ENCODE peak calls at places on chromosomes 11 and 22, in five cellular contexts. One of them, this sample, is unnamed.
A peak's percentile ranks its signal among the peaks of the same experiment; 100 is the strongest.

GRCh38 chr22:43446037-43446803 is 34.4 kb downstream of the MPPED1 start:
- DNase-seq in fibroblast of the aortic adventitia: no peak
- DNase-seq in transverse colon: no peak
- DNase-seq in AG09309: no peak
- DNase-seq in NB4: no peak
- DNase-seq in this sample: no peak

GRCh38 chr22:47625531-47626427 is 863.3 kb downstream of the TBC1D22A start:
- DNase-seq in fibroblast of the aortic adventitia: no peak
- DNase-seq in transverse colon: no peak
- DNase-seq in AG09309: no peak
- DNase-seq in NB4: no peak
- DNase-seq in this sample: no peak

GRCh38 chr11:67032830-67033555 is 10.1 kb downstream of the SYT12 start:
- DNase-seq in fibroblast of the aortic adventitia: peak; percentile 91
- DNase-seq in transverse colon: no peak
- DNase-seq in AG09309: peak; percentile 78
- DNase-seq in NB4: peak; percentile 55
- DNase-seq in this sample: peak; percentile 71

GRCh38 chr22:32181043-32181442 is 21.9 kb upstream of the C22orf42 start:
- DNase-seq in fibroblast of the aortic adventitia: no peak
- DNase-seq in transverse colon: no peak
- DNase-seq in AG09309: no peak
- DNase-seq in NB4: no peak
- DNase-seq in this sample: no peak

GRCh38 chr11:61028135-61028729 is 56.8 kb downstream of the CD6 start:
- DNase-seq in fibroblast of the aortic adventitia: no peak
- DNase-seq in transverse colon: peak; percentile 21
- DNase-seq in AG09309: no peak
- DNase-seq in NB4: no peak
- DNase-seq in this sample: peak; percentile 48

GRCh38 chr11:13073119-13073981 is 64.2 kb downstream of the RASSF10 start:
- DNase-seq in fibroblast of the aortic adventitia: peak; percentile 47
- DNase-seq in transverse colon: no peak
- DNase-seq in AG09309: no peak
- DNase-seq in NB4: no peak
- DNase-seq in this sample: peak; percentile 85

GRCh38 chr22:20862540-20862939 is 3.7 kb downstream of the SNAP29 start:
- DNase-seq in fibroblast of the aortic adventitia: no peak
- DNase-seq in transverse colon: no peak
- DNase-seq in AG09309: no peak
- DNase-seq in NB4: no peak
- DNase-seq in this sample: no peak

GRCh38 chr11:27211370-27212127 is 151.5 kb downstream of the CCDC34 start:
- DNase-seq in fibroblast of the aortic adventitia: no peak
- DNase-seq in transverse colon: no peak
- DNase-seq in AG09309: no peak
- DNase-seq in NB4: peak; percentile 26
- DNase-seq in this sample: no peak

GRCh38 chr11:100793525-100793924 is 106.4 kb downstream of the ARHGAP42 start:
- DNase-seq in fibroblast of the aortic adventitia: no peak
- DNase-seq in transverse colon: no peak
- DNase-seq in AG09309: no peak
- DNase-seq in NB4: no peak
- DNase-seq in this sample: no peak

GRCh38 chr11:72629266-72629665 is 45.0 kb downstream of the PDE2A start:
- DNase-seq in fibroblast of the aortic adventitia: peak; percentile 7
- DNase-seq in transverse colon: peak; percentile 67
- DNase-seq in AG09309: no peak
- DNase-seq in NB4: no peak
- DNase-seq in this sample: no peak

GRCh38 chr11:31887180-31887579 is 76.1 kb upstream of the PAX6 start:
- DNase-seq in fibroblast of the aortic adventitia: no peak
- DNase-seq in transverse colon: no peak
- DNase-seq in AG09309: no peak
- DNase-seq in NB4: peak; percentile 35
- DNase-seq in this sample: no peak

GRCh38 chr11:76523147-76523546 is 78.3 kb downstream of the EMSY start:
- DNase-seq in fibroblast of the aortic adventitia: no peak
- DNase-seq in transverse colon: no peak
- DNase-seq in AG09309: no peak
- DNase-seq in NB4: no peak
- DNase-seq in this sample: no peak

GRCh38 chr22:33300165-33300564 is 242.0 kb upstream of the SYN3 start:
- DNase-seq in fibroblast of the aortic adventitia: no peak
- DNase-seq in transverse colon: no peak
- DNase-seq in AG09309: no peak
- DNase-seq in NB4: no peak
- DNase-seq in this sample: no peak

GRCh38 chr11:20045098-20045688 is 115.1 kb downstream of the DBX1 start:
- DNase-seq in fibroblast of the aortic adventitia: no peak
- DNase-seq in transverse colon: no peak
- DNase-seq in AG09309: no peak
- DNase-seq in NB4: no peak
- DNase-seq in this sample: no peak

GRCh38 chr11:73539506-73540084 is 58.3 kb downstream of the FAM168A start:
- DNase-seq in fibroblast of the aortic adventitia: no peak
- DNase-seq in transverse colon: no peak
- DNase-seq in AG09309: no peak
- DNase-seq in NB4: no peak
- DNase-seq in this sample: no peak

GRCh38 chr11:64996710-64997380 is at the start of gene BATF2:
- DNase-seq in fibroblast of the aortic adventitia: peak; percentile 66
- DNase-seq in transverse colon: peak; percentile 90
- DNase-seq in AG09309: peak; percentile 28
- DNase-seq in NB4: peak; percentile 88
- DNase-seq in this sample: peak; percentile 84
- TF ChIP-seq CTCF in fibroblast of the aortic adventitia: peak; percentile 20
- TF ChIP-seq CTCF in transverse colon: peak; percentile 83
- TF ChIP-seq CTCF in AG09309: peak; percentile 54
- TF ChIP-seq CTCF in NB4: peak; percentile 63
- TF ChIP-seq CTCF in this sample: no peak

GRCh38 chr11:74612877-74613276 is 20.5 kb downstream of the POLD3 start:
- DNase-seq in fibroblast of the aortic adventitia: peak; percentile 33
- DNase-seq in transverse colon: no peak
- DNase-seq in AG09309: peak; percentile 32
- DNase-seq in NB4: no peak
- DNase-seq in this sample: no peak

GRCh38 chr11:74615311-74615710 is 22.9 kb downstream of the POLD3 start:
- DNase-seq in fibroblast of the aortic adventitia: no peak
- DNase-seq in transverse colon: no peak
- DNase-seq in AG09309: no peak
- DNase-seq in NB4: no peak
- DNase-seq in this sample: no peak

GRCh38 chr11:74615988-74616387 is 23.6 kb downstream of the POLD3 start:
- DNase-seq in fibroblast of the aortic adventitia: no peak
- DNase-seq in transverse colon: no peak
- DNase-seq in AG09309: no peak
- DNase-seq in NB4: no peak
- DNase-seq in this sample: no peak

DNA sequence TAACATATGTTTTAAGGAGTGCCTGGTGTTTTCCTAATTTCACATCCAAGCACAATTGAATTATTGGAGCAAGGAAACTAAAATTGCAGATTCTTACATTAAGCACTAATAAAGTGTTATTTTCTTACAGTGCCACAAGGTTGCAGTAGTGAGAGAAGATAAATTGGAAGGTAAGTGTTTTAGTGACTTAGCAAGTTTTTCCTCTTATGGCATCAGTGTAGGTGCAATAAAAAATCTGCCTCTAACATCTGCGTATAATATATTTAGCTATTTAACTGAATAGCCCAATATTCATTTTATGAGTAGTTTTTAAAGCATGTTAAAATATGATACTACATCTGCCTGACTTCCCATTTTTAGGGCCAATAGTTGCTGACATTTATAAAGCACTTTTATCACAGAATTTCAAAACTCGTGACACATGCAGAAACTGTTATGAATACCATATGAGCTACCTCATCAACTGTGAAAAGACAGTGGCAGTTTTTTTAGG is 19.0 kb downstream of the POLD3 start:
- DNase-seq in fibroblast of the aortic adventitia: peak; percentile 91
- DNase-seq in transverse colon: no peak
- DNase-seq in AG09309: peak; percentile 86
- DNase-seq in NB4: peak; percentile 53
- DNase-seq in this sample: no peak
- TF ChIP-seq CTCF in fibroblast of the aortic adventitia: peak; percentile 54
- TF ChIP-seq CTCF in transverse colon: peak; percentile 50
- TF ChIP-seq CTCF in AG09309: peak; percentile 43
- TF ChIP-seq CTCF in NB4: peak; percentile 22
- TF ChIP-seq CTCF in this sample: no peak

DNA sequence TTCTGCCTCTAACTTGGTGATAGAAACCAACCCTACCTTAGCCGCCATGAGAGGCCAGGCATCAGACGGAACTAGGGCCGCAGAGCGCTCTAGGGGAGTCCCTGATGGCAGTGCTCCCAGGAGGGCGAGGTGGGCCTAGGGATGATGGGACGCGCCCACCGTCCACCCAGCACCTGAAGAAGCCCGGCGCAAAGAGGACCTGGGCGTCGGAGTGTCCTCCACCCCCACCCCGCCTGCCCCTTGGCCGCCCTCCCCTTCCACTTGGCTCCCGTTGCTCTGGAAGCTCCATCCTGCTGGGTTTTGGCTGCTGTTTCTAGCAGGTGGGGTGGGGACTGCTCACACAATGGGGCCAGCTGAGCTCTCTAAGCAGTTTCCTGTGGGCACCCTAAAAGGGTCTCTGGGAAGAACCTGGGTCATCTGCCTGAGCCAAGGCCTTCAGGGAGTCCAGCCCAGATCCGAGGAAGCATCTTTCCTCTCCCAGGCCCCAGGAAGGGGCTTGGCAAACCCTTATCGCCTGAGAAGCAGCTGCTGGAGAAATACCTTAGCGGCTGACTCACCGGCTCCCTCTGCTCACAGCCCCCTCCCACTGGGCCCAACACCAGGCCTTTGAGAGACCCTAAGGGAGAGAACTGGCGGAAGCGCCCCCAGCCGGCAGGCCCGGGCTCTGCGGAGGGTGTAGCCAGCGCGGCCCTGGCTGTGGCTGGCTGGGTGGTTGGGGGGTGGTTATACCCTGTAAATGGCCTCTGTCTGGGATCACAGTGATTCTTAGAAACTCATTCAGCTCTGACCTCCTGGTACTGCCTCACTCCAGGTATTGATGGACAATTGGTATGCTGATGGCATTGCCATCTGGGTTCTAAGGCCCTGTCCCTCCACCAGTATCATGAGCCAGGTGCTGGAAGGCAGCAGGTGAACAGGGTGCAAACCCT is 19.3 kb downstream of the CREB3L1 start:
- DNase-seq in fibroblast of the aortic adventitia: peak; percentile 97
- DNase-seq in transverse colon: no peak
- DNase-seq in AG09309: peak; percentile 73
- DNase-seq in NB4: no peak
- DNase-seq in this sample: peak; percentile 64
- TF ChIP-seq CTCF in fibroblast of the aortic adventitia: peak; percentile 85
- TF ChIP-seq CTCF in transverse colon: no peak
- TF ChIP-seq CTCF in AG09309: peak; percentile 73
- TF ChIP-seq CTCF in NB4: no peak
- TF ChIP-seq CTCF in this sample: peak; percentile 46

GRCh38 chr11:8033312-8033715 is 46.2 kb downstream of the EIF3F start:
- DNase-seq in fibroblast of the aortic adventitia: peak; percentile 89
- DNase-seq in transverse colon: peak; percentile 72
- DNase-seq in AG09309: peak; percentile 44
- DNase-seq in NB4: peak; percentile 58
- DNase-seq in this sample: peak; percentile 75
- TF ChIP-seq CTCF in fibroblast of the aortic adventitia: peak; percentile 91
- TF ChIP-seq CTCF in transverse colon: peak; percentile 71
- TF ChIP-seq CTCF in AG09309: peak; percentile 91
- TF ChIP-seq CTCF in NB4: peak; percentile 70
- TF ChIP-seq CTCF in this sample: peak; percentile 89

GRCh38 chr11:9060700-9061111 is 30.7 kb downstream of the SCUBE2 start:
- DNase-seq in fibroblast of the aortic adventitia: no peak
- DNase-seq in transverse colon: no peak
- DNase-seq in AG09309: no peak
- DNase-seq in NB4: peak; percentile 51
- DNase-seq in this sample: peak; percentile 5
- TF ChIP-seq CTCF in fibroblast of the aortic adventitia: no peak
- TF ChIP-seq CTCF in transverse colon: no peak
- TF ChIP-seq CTCF in AG09309: no peak
- TF ChIP-seq CTCF in NB4: peak; percentile 46
- TF ChIP-seq CTCF in this sample: no peak

DNA sequence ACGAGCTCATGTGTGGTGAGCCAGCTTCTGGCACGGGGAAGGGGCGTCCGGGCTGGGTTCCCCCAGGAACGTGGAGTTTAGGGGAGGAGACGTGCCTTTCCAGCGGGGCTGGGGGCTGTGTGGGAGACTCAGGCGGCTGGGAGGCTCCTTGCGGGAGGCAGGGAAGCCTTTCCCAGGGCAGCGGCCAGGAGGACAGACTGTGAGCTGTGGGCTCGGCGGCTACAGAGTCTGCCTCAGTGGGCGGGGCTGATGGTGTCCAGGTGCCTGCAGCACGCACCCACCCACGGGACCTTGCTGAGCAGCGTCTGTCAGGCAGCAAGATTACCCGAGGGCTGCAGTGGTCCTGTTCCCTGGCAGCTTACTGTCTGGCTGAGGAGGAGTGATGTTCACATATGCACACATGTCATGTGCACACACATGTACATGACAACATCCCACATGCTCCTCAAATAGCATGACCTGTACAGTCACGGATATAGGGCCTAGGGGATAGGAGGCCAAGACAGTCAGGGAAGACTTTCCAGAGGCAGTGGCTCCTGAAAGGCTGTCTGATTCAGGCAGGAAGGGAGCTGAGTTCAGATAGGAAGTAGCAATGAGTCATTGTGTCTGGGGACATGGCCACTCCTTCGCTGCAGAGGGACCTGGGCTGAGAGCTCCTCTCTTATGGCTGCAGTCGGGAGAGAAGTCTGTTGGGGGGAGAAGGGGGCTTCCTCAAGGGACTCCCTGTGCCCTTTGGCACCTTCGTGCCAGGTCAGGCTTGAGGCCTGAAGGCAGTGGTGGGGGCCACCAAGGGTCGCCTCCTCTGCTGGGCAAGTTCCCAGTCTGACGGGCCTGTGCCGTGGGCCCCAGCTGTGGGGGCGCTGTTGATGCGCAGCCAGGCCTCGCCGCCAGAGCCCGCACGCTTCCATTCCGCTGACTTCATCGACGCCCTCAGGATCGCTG is 23.3 kb upstream of the PPP6R3 start:
- DNase-seq in fibroblast of the aortic adventitia: peak; percentile 60
- DNase-seq in transverse colon: no peak
- DNase-seq in AG09309: peak; percentile 27
- DNase-seq in NB4: peak; percentile 86
- DNase-seq in this sample: peak; percentile 17
- TF ChIP-seq CTCF in fibroblast of the aortic adventitia: no peak
- TF ChIP-seq CTCF in transverse colon: no peak
- TF ChIP-seq CTCF in AG09309: no peak
- TF ChIP-seq CTCF in NB4: no peak
- TF ChIP-seq CTCF in this sample: no peak

This sample was measured in Calu3.